ENCODE peak calls at places on chromosome 20, in ten cellular contexts. One of them, this sample, is unnamed.

GRCh38 chr20:37524221-37524700 is 3.2 kb downstream of the NNAT start:
- DNase-seq in heart left ventricle: no peak
- DNase-seq in esophagus squamous epithelium: no peak
- DNase-seq in IMR-90: no peak
- DNase-seq in GM12878: no peak
- DNase-seq in sigmoid colon: peak; percentile 52
- DNase-seq in tibial nerve: no peak
- DNase-seq in adrenal gland: no peak
- DNase-seq in spleen: peak; percentile 62
- DNase-seq in A549: no peak
- DNase-seq in this sample: no peak

GRCh38 chr20:46491354-46491753 is 22.0 kb downstream of the ZNF334 start:
- DNase-seq in heart left ventricle: no peak
- DNase-seq in esophagus squamous epithelium: no peak
- DNase-seq in IMR-90: no peak
- DNase-seq in GM12878: no peak
- DNase-seq in sigmoid colon: no peak
- DNase-seq in tibial nerve: no peak
- DNase-seq in adrenal gland: no peak
- DNase-seq in spleen: no peak
- DNase-seq in A549: no peak
- DNase-seq in this sample: no peak

GRCh38 chr20:37384683-37385174 is 38.8 kb downstream of the SRC start:
- DNase-seq in heart left ventricle: peak; percentile 75
- DNase-seq in esophagus squamous epithelium: no peak
- DNase-seq in IMR-90: peak; percentile 38
- DNase-seq in GM12878: no peak
- DNase-seq in sigmoid colon: peak; percentile 84
- DNase-seq in tibial nerve: peak; percentile 59
- DNase-seq in adrenal gland: peak; percentile 79
- DNase-seq in spleen: peak; percentile 95
- DNase-seq in A549: peak; percentile 47
- DNase-seq in this sample: peak; percentile 45

GRCh38 chr20:1108437-1108920 is 9.9 kb upstream of the PSMF1 start:
- DNase-seq in heart left ventricle: peak; percentile 49
- DNase-seq in esophagus squamous epithelium: no peak
- DNase-seq in IMR-90: peak; percentile 23
- DNase-seq in GM12878: no peak
- DNase-seq in sigmoid colon: no peak
- DNase-seq in tibial nerve: peak; percentile 51
- DNase-seq in adrenal gland: peak; percentile 49
- DNase-seq in spleen: peak; percentile 81
- DNase-seq in A549: peak; percentile 75
- DNase-seq in this sample: no peak

GRCh38 chr20:6698056-6698455 is 69.4 kb upstream of the BMP2 start:
- DNase-seq in heart left ventricle: no peak
- DNase-seq in esophagus squamous epithelium: no peak
- DNase-seq in IMR-90: no peak
- DNase-seq in GM12878: no peak
- DNase-seq in sigmoid colon: no peak
- DNase-seq in tibial nerve: no peak
- DNase-seq in adrenal gland: no peak
- DNase-seq in spleen: no peak
- DNase-seq in A549: peak; percentile 25
- DNase-seq in this sample: no peak

GRCh38 chr20:8790442-8791074 is 278.3 kb upstream of the PLCB4 start:
- DNase-seq in heart left ventricle: peak; percentile 37
- DNase-seq in esophagus squamous epithelium: no peak
- DNase-seq in IMR-90: peak; percentile 60
- DNase-seq in GM12878: no peak
- DNase-seq in sigmoid colon: no peak
- DNase-seq in tibial nerve: peak; percentile 42
- DNase-seq in adrenal gland: peak; percentile 20
- DNase-seq in spleen: no peak
- DNase-seq in A549: peak; percentile 15
- DNase-seq in this sample: no peak

GRCh38 chr20:3094848-3095629 is 10.5 kb upstream of the AVP start:
- DNase-seq in heart left ventricle: no peak
- DNase-seq in esophagus squamous epithelium: no peak
- DNase-seq in IMR-90: no peak
- DNase-seq in GM12878: no peak
- DNase-seq in sigmoid colon: no peak
- DNase-seq in tibial nerve: no peak
- DNase-seq in adrenal gland: no peak
- DNase-seq in spleen: no peak
- DNase-seq in A549: no peak
- DNase-seq in this sample: no peak

GRCh38 chr20:10109621-10110020 is 74.8 kb downstream of the ANKEF1 start:
- DNase-seq in heart left ventricle: no peak
- DNase-seq in esophagus squamous epithelium: no peak
- DNase-seq in IMR-90: no peak
- DNase-seq in GM12878: no peak
- DNase-seq in sigmoid colon: no peak
- DNase-seq in tibial nerve: no peak
- DNase-seq in adrenal gland: no peak
- DNase-seq in spleen: no peak
- DNase-seq in A549: no peak
- DNase-seq in this sample: no peak

GRCh38 chr20:57325632-57326356 is 3.8 kb upstream of the SPO11 start:
- DNase-seq in heart left ventricle: no peak
- DNase-seq in esophagus squamous epithelium: no peak
- DNase-seq in IMR-90: no peak
- DNase-seq in GM12878: no peak
- DNase-seq in sigmoid colon: no peak
- DNase-seq in tibial nerve: no peak
- DNase-seq in adrenal gland: no peak
- DNase-seq in spleen: no peak
- DNase-seq in A549: no peak
- DNase-seq in this sample: no peak

GRCh38 chr20:53914091-53914860 is 156.1 kb downstream of the BCAS1 start:
- DNase-seq in heart left ventricle: no peak
- DNase-seq in esophagus squamous epithelium: no peak
- DNase-seq in IMR-90: peak; percentile 64
- DNase-seq in GM12878: no peak
- DNase-seq in sigmoid colon: no peak
- DNase-seq in tibial nerve: no peak
- DNase-seq in adrenal gland: no peak
- DNase-seq in spleen: no peak
- DNase-seq in A549: no peak
- DNase-seq in this sample: no peak

GRCh38 chr20:53829706-53830521 is 236.3 kb upstream of the ZNF217 start:
- DNase-seq in heart left ventricle: no peak
- DNase-seq in esophagus squamous epithelium: no peak
- DNase-seq in IMR-90: peak; percentile 51
- DNase-seq in GM12878: no peak
- DNase-seq in sigmoid colon: no peak
- DNase-seq in tibial nerve: no peak
- DNase-seq in adrenal gland: no peak
- DNase-seq in spleen: no peak
- DNase-seq in A549: no peak
- DNase-seq in this sample: no peak

GRCh38 chr20:9068232-9068781 is 580 bp upstream of the PLCB4 start:
- DNase-seq in heart left ventricle: peak; percentile 78
- DNase-seq in esophagus squamous epithelium: no peak
- DNase-seq in IMR-90: peak; percentile 41
- DNase-seq in GM12878: no peak
- DNase-seq in sigmoid colon: peak; percentile 70
- DNase-seq in tibial nerve: no peak
- DNase-seq in adrenal gland: peak; percentile 24
- DNase-seq in spleen: peak; percentile 69
- DNase-seq in A549: peak; percentile 75
- DNase-seq in this sample: no peak

GRCh38 chr20:33666293-33667244 is at the start of gene ACTL10:
- DNase-seq in heart left ventricle: peak; percentile 99
- DNase-seq in esophagus squamous epithelium: peak; percentile 80
- DNase-seq in IMR-90: peak; percentile 96
- DNase-seq in GM12878: peak; percentile 91
- DNase-seq in sigmoid colon: peak; percentile 100
- DNase-seq in tibial nerve: peak; percentile 98
- DNase-seq in adrenal gland: peak; percentile 92
- DNase-seq in spleen: peak; percentile 97
- DNase-seq in A549: no peak
- DNase-seq in this sample: peak; percentile 97
- TF ChIP-seq POLR2A in heart left ventricle: peak; percentile 97
- TF ChIP-seq POLR2A in esophagus squamous epithelium: no peak
- TF ChIP-seq POLR2A in IMR-90: no peak
- TF ChIP-seq POLR2A in GM12878: peak; percentile 79
- TF ChIP-seq POLR2A in sigmoid colon: peak; percentile 76
- TF ChIP-seq POLR2A in tibial nerve: peak; percentile 81
- TF ChIP-seq POLR2A in adrenal gland: peak; percentile 36
- TF ChIP-seq POLR2A in spleen: no peak
- TF ChIP-seq POLR2A in A549: no peak
- TF ChIP-seq POLR2A in this sample: no peak

GRCh38 chr20:41392295-41392694 is 25.7 kb upstream of the EMILIN3 start:
- DNase-seq in heart left ventricle: peak; percentile 52
- DNase-seq in esophagus squamous epithelium: no peak
- DNase-seq in IMR-90: no peak
- DNase-seq in GM12878: no peak
- DNase-seq in sigmoid colon: no peak
- DNase-seq in tibial nerve: no peak
- DNase-seq in adrenal gland: no peak
- DNase-seq in spleen: no peak
- DNase-seq in A549: no peak
- DNase-seq in this sample: no peak

GRCh38 chr20:41391587-41392001 is 25.0 kb upstream of the EMILIN3 start:
- DNase-seq in heart left ventricle: no peak
- DNase-seq in esophagus squamous epithelium: no peak
- DNase-seq in IMR-90: no peak
- DNase-seq in GM12878: no peak
- DNase-seq in sigmoid colon: no peak
- DNase-seq in tibial nerve: no peak
- DNase-seq in adrenal gland: no peak
- DNase-seq in spleen: peak; percentile 14
- DNase-seq in A549: no peak
- DNase-seq in this sample: peak; percentile 83

GRCh38 chr20:41386502-41387427 is 20.1 kb upstream of the EMILIN3 start:
- DNase-seq in heart left ventricle: peak; percentile 82
- DNase-seq in esophagus squamous epithelium: no peak
- DNase-seq in IMR-90: peak; percentile 26
- DNase-seq in GM12878: no peak
- DNase-seq in sigmoid colon: peak; percentile 41
- DNase-seq in tibial nerve: peak; percentile 21
- DNase-seq in adrenal gland: no peak
- DNase-seq in spleen: peak; percentile 40
- DNase-seq in A549: no peak
- DNase-seq in this sample: no peak

GRCh38 chr20:41390889-41391288 is 24.3 kb upstream of the EMILIN3 start:
- DNase-seq in heart left ventricle: no peak
- DNase-seq in esophagus squamous epithelium: no peak
- DNase-seq in IMR-90: no peak
- DNase-seq in GM12878: no peak
- DNase-seq in sigmoid colon: no peak
- DNase-seq in tibial nerve: no peak
- DNase-seq in adrenal gland: no peak
- DNase-seq in spleen: no peak
- DNase-seq in A549: no peak
- DNase-seq in this sample: no peak

DNA sequence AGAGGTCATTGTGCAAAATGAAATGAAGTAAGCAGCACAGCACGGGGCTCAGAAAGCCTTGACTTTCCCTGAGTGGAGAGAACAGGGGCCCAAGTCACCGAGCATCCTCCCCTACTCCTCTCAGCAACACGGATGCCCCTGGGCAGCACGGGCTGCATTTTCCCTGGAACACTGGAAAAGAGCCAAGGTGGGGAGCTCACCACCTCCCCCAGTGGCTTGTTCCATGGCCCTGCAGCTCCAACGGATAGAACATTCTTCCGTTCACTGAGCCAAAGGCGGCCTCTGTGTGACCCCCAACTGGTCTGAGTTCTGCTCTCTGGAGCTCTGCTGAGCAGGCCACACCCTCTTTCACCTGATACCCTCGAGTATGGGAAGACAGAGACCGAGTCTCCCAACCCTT is 20.8 kb upstream of the EMILIN3 start:
- DNase-seq in heart left ventricle: peak; percentile 40
- DNase-seq in esophagus squamous epithelium: no peak
- DNase-seq in IMR-90: no peak
- DNase-seq in GM12878: no peak
- DNase-seq in sigmoid colon: no peak
- DNase-seq in tibial nerve: no peak
- DNase-seq in adrenal gland: no peak
- DNase-seq in spleen: peak; percentile 24
- DNase-seq in A549: no peak
- DNase-seq in this sample: no peak
- TF ChIP-seq CTCF in heart left ventricle: peak; percentile 9
- TF ChIP-seq CTCF in esophagus squamous epithelium: no peak
- TF ChIP-seq CTCF in IMR-90: no peak
- TF ChIP-seq CTCF in GM12878: no peak
- TF ChIP-seq CTCF in sigmoid colon: no peak
- TF ChIP-seq CTCF in tibial nerve: no peak
- TF ChIP-seq CTCF in adrenal gland: no peak
- TF ChIP-seq CTCF in spleen: no peak
- TF ChIP-seq CTCF in A549: no peak
- TF ChIP-seq CTCF in this sample: no peak

DNA sequence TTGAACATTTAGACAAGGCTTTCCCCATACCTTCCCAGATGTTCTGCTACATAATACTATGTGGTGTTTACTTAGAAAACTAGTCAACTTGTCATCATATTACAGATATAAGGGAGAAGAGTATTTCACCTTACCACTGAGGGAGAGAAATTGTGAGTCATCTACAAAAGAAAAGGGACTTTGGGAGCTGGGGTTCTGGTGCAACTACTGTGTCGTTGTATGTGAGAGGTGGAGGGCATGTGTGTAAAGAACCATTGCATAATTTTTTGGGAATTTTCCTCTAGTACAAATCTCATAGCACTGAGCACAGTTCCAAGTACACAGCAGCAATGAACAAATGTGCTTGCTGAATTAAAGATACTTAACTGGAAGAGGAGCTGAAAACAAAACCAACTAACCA is 665.6 kb downstream of the DHX35 start:
- DNase-seq in heart left ventricle: no peak
- DNase-seq in esophagus squamous epithelium: no peak
- DNase-seq in IMR-90: no peak
- DNase-seq in GM12878: no peak
- DNase-seq in sigmoid colon: no peak
- DNase-seq in tibial nerve: no peak
- DNase-seq in adrenal gland: no peak
- DNase-seq in spleen: no peak
- DNase-seq in A549: no peak
- DNase-seq in this sample: no peak
- H3K9me3 ChIP-seq in heart left ventricle: no peaks in the 10 kb centered on the region
- H3K9me3 ChIP-seq in esophagus squamous epithelium: no peaks in the 10 kb centered on the region
- H3K9me3 ChIP-seq in IMR-90: no peaks in the 10 kb centered on the region
- H3K9me3 ChIP-seq in GM12878: no peaks in the 10 kb centered on the region
- H3K9me3 ChIP-seq in sigmoid colon: no peaks in the 10 kb centered on the region
- H3K9me3 ChIP-seq in tibial nerve: no peaks in the 10 kb centered on the region
- H3K9me3 ChIP-seq in adrenal gland: no peaks in the 10 kb centered on the region
- H3K9me3 ChIP-seq in spleen: no peaks in the 10 kb centered on the region
- H3K9me3 ChIP-seq in A549: no peaks in the 10 kb centered on the region
- H3K9me3 ChIP-seq in this sample: no peaks in the 10 kb centered on the region

DNA sequence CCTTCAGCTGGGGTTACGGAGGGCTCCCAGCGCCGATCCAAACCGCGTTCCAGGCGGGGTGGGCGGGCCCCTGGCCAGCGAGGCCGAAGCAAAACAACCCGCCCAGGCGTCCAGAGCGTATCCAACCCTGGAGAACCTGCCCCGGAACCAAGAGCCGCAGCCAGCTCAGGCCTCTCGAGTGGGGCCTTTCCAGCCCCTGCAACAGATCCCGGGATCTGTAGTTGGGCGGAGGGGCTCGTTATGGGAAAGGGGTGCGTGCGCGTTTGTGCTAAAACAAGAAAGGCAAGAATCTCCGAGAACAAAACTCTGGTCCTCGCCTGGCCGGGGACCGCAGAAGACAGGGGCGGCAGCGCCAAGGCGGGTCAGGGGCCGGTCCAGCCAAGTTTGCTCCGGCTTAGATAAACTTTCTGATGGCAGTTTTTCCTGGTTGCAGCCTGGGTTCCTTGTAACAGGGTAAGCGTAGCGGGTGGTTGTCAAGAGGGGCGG is 528 bp upstream of the RIN2 start:
- DNase-seq in heart left ventricle: peak; percentile 94
- DNase-seq in esophagus squamous epithelium: no peak
- DNase-seq in IMR-90: peak; percentile 70
- DNase-seq in GM12878: no peak
- DNase-seq in sigmoid colon: peak; percentile 94
- DNase-seq in tibial nerve: peak; percentile 70
- DNase-seq in adrenal gland: peak; percentile 76
- DNase-seq in spleen: peak; percentile 88
- DNase-seq in A549: peak; percentile 71
- DNase-seq in this sample: peak; percentile 82
- TF ChIP-seq POLR2A in heart left ventricle: no peak
- TF ChIP-seq POLR2A in esophagus squamous epithelium: no peak
- TF ChIP-seq POLR2A in IMR-90: no peak
- TF ChIP-seq POLR2A in GM12878: no peak
- TF ChIP-seq POLR2A in sigmoid colon: peak; percentile 31
- TF ChIP-seq POLR2A in tibial nerve: no peak
- TF ChIP-seq POLR2A in adrenal gland: peak; percentile 39
- TF ChIP-seq POLR2A in spleen: no peak
- TF ChIP-seq POLR2A in A549: peak; percentile 47
- TF ChIP-seq POLR2A in this sample: peak; percentile 30